ENCODE peak calls at places on chromosomes 2 and 18, in four cellular contexts. M, R, P and N are unnamed samples.

GRCh38 chr2:192390401-192390800 is 195.7 kb upstream of the TMEFF2 start:
- DNase-seq in M (no peak), R (no peak), P (no peak), N (no peak)

GRCh38 chr2:86054539-86055082 is 51.1 kb downstream of the POLR1A start:
- DNase-seq in R (peak), M (peak), P (no peak), N (no peak)

GRCh38 chr18:24396082-24396623 is 1.5 kb downstream of the OSBPL1A start:
- DNase-seq in P (no peak), M (peak), R (no peak), N (no peak)

GRCh38 chr18:44887227-44887631 is 206.5 kb downstream of the SETBP1 start:
- DNase-seq in P (no peak), R (peak), M (peak), N (no peak)

GRCh38 chr2:1049691-1050090 is 99.0 kb downstream of the SNTG2 start:
- DNase-seq in R (peak), P (no peak), M (peak), N (no peak)

GRCh38 chr2:163157411-163157810 is 318.8 kb upstream of the KCNH7 start:
- DNase-seq in P (no peak), M (peak), R (peak), N (no peak)

GRCh38 chr18:52766002-52766540 is 426.1 kb downstream of the DCC start:
- DNase-seq in R (no peak), M (no peak), P (no peak), N (no peak)

GRCh38 chr18:55321268-55322175 is 266.5 kb downstream of the TCF4 start:
- DNase-seq in P (no peak), M (peak), R (peak), N (peak)

GRCh38 chr2:23287250-23287704 is 97.7 kb upstream of the KLHL29 start:
- DNase-seq in R (peak), P (no peak), M (peak), N (no peak)

GRCh38 chr2:88845772-88846661 is 154.5 kb downstream of the RPIA start:
- DNase-seq in M (no peak), P (no peak), R (no peak), N (no peak)

GRCh38 chr2:101474752-101475384 is at the start of gene RFX8:
- DNase-seq in P (peak), M (peak), R (peak), N (no peak)

GRCh38 chr2:77054938-77055337 is 467.2 kb downstream of the LRRTM4 start:
- DNase-seq in M (no peak), R (no peak), P (no peak), N (no peak)

GRCh38 chr2:46679761-46680160 is 200.4 kb downstream of the TMEM247 start:
- DNase-seq in P (no peak), R (peak), M (peak), N (no peak)

GRCh38 chr2:137838255-137839092 is 125.8 kb upstream of the HNMT start:
- DNase-seq in M (peak), R (peak), P (no peak), N (no peak)
- TF ChIP-seq CTCF in M (peak), R (peak), P (peak), N (peak)

GRCh38 chr2:230614913-230615332 is 97.7 kb upstream of the CAB39 start:
- DNase-seq in R (no peak), P (no peak), M (no peak), N (no peak)

GRCh38 chr2:230619471-230619870 is 93.2 kb upstream of the CAB39 start:
- DNase-seq in P (no peak), R (no peak), M (no peak), N (no peak)

GRCh38 chr2:230614040-230614439 is 98.6 kb upstream of the CAB39 start:
- DNase-seq in P (no peak), R (no peak), M (no peak), N (no peak)
- TF ChIP-seq CTCF in P (no peak), R (no peak), M (no peak), N (no peak)

DNA sequence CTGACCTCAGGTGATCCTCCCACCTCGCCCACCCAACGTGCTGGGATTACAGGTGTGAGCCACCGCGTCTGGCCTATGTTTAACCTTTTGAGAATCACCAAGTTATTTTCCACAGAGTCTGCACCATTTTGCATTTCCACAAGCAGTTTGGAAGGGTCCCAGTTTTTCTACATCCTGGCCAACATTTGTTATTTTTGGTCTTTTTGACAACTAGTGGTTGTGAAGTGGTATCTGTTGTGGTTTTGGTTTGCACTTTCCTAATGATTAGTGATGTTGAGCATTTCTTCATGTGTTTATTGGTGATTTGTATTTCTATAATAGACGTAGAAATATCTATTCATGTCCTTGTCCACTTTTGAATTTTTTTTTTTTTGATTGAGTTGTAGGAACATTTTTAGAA is 67.9 kb downstream of the BIRC6 start:
- DNase-seq in R (peak), P (no peak), M (peak), N (no peak)
- TF ChIP-seq CTCF in R (no peak), P (no peak), M (no peak), N (no peak)

GRCh38 chr2:26184555-26185303 is 11.8 kb downstream of the GAREM2 start:
- DNase-seq in R (no peak), P (peak), M (peak), N (peak)
- TF ChIP-seq CTCF in R (no peak), P (peak), M (peak), N (peak)

GRCh38 chr2:134455426-134455825 is 201.6 kb downstream of the MGAT5 start:
- DNase-seq in M (no peak), R (no peak), P (no peak), N (no peak)
- TF ChIP-seq CTCF in M (no peak), R (no peak), P (no peak), N (no peak)

GRCh38 chr18:61132036-61132435 is 201.2 kb upstream of the CDH20 start:
- DNase-seq in M (no peak), P (no peak), R (no peak), N (no peak)

GRCh38 chr18:61129001-61129400 is 204.2 kb upstream of the CDH20 start:
- DNase-seq in R (no peak), P (no peak), M (no peak), N (no peak)

DNA sequence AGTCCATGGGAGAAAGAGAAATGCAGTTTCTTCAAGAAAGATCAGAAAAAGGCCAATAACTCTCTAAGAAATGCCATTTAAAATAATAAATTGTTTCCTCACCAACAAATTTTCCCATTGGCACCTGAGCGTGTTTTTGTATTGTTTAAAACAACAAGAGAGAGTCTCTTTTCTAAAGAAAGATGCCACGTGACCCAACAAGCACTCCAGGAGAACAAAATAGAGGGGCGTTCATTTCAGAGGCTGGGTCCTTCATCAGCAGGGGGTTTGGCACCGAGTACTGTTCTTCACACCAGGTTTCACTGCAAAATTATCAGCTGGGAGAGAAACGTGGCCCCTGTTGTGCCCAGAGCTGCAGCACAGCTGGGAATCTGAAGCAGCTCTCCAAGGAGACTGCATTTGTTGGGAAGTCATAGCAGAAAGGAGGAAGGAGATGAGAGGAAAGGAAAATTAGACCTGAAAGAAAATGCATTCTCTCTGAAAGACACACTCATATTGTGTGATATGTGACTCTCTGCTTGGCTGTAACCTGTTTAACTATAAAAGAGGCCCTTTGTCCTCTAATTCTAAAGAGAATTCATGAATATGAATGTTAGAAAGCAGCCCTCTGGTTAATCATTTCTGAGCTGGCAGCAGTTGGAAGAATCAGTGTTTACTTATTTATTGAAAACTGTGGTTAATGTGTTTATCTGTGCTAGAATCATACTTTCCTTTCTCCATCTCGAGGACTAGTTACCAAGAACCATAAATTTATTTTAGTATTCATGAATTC is 205.3 kb upstream of the CDH20 start:
- DNase-seq in P (no peak), R (no peak), M (no peak), N (no peak)
- TF ChIP-seq CTCF in P (no peak), R (no peak), M (no peak), N (no peak)

GRCh38 chr18:12423820-12424219 is 16.1 kb downstream of the PRELID3A start:
- DNase-seq in P (no peak), R (no peak), M (no peak), N (no peak)

GRCh38 chr18:12423393-12423792 is 15.7 kb downstream of the PRELID3A start:
- DNase-seq in P (no peak), M (no peak), R (no peak), N (no peak)

GRCh38 chr18:12422936-12423335 is 15.2 kb downstream of the PRELID3A start:
- DNase-seq in P (no peak), M (no peak), R (no peak), N (no peak)

GRCh38 chr18:12420831-12421421 is 13.2 kb downstream of the PRELID3A start:
- DNase-seq in P (no peak), R (no peak), M (no peak), N (peak)

DNA sequence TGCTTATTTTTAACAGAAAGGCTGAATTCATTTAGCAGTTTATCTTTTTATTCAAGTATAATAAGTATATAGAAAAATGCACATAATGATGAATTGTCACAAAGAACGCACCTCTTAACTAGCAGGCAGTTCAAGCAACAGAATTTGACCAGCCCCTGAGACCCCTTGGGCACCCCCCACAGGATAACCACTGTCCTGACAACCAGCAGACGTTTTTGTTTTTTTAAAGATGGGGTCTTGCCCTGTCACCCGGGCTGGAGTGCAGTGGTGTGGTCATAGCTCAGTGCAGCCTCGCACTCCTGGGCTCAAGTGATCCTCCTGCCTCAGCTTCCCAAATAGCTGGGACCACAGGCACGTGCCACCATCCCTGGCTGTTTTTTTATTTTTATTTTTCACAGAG is 14.0 kb downstream of the PRELID3A start:
- DNase-seq in M (no peak), R (no peak), P (no peak), N (no peak)
- TF ChIP-seq CTCF in M (no peak), R (no peak), P (no peak), N (no peak)

GRCh38 chr2:170115501-170116229 is 62.3 kb upstream of the MYO3B start:
- DNase-seq in P (no peak), M (no peak), R (no peak), N (no peak)
- TF ChIP-seq CTCF in P (no peak), M (no peak), R (no peak), N (no peak)